ENCODE peak calls at places on chromosomes 13 and 19, in nine cellular contexts. C, F, G, E, Y, S, N, D and R are unnamed samples.

GRCh38 chr13:32530841-32531253 is 7.7 kb downstream of the N4BP2L2 start:
- DNase-seq in C (no peak), F (peak; percentile 22), G (no peak), E (peak; percentile 54), Y (peak; percentile 82), S (no peak), N (no peak), D (no peak), R (no peak)

GRCh38 chr13:72244788-72245187 is 377.8 kb upstream of the DACH1 start:
- DNase-seq in C (no peak), F (no peak), G (no peak), E (no peak), Y (no peak), S (no peak), N (no peak), D (no peak), R (no peak)

GRCh38 chr19:48837081-48837524 is 812 bp upstream of the HSD17B14 start:
- DNase-seq in C (peak; percentile 94), F (peak; percentile 71), G (peak; percentile 94), E (peak; percentile 86), Y (peak; percentile 90), S (peak; percentile 86), N (peak; percentile 31), D (peak; percentile 96), R (peak; percentile 93)

GRCh38 chr13:97231832-97232201 is 9.7 kb downstream of the MBNL2 start:
- DNase-seq in C (no peak), F (no peak), G (no peak), E (no peak), Y (no peak), S (no peak), N (no peak), D (no peak), R (no peak)

GRCh38 chr13:60427285-60427684 is 30.3 kb downstream of the TDRD3 start:
- DNase-seq in C (no peak), F (no peak), G (no peak), E (no peak), Y (no peak), S (no peak), N (no peak), D (no peak), R (no peak)

GRCh38 chr19:6531956-6532243 is 1.1 kb downstream of the TNFSF9 start:
- DNase-seq in C (no peak), F (no peak), G (no peak), E (no peak), Y (no peak), S (no peak), N (no peak), D (no peak), R (no peak)

GRCh38 chr19:29547981-29548380 is 22.2 kb downstream of the VSTM2B start:
- DNase-seq in C (peak; percentile 35), F (no peak), G (no peak), E (no peak), Y (no peak), S (no peak), N (no peak), D (peak; percentile 42), R (no peak)

GRCh38 chr19:49132974-49133609 is 13.7 kb downstream of the PPFIA3 start:
- DNase-seq in C (peak; percentile 72), F (peak; percentile 70), G (no peak), E (no peak), Y (no peak), S (peak; percentile 68), N (no peak), D (no peak), R (peak; percentile 77)

GRCh38 chr19:55086730-55087541 is 11.3 kb downstream of the EPS8L1 start:
- DNase-seq in C (peak; percentile 99), F (peak; percentile 99), G (peak; percentile 95), E (peak; percentile 91), Y (peak; percentile 96), S (peak; percentile 98), N (peak; percentile 70), D (peak; percentile 93), R (peak; percentile 95)

GRCh38 chr13:20408181-20408580 is 117.5 kb downstream of the CRYL1 start:
- DNase-seq in C (no peak), F (no peak), G (no peak), E (no peak), Y (no peak), S (no peak), N (no peak), D (peak; percentile 31), R (no peak)

GRCh38 chr13:20410726-20411125 is 114.9 kb downstream of the CRYL1 start:
- DNase-seq in C (no peak), F (no peak), G (no peak), E (no peak), Y (no peak), S (no peak), N (no peak), D (no peak), R (no peak)

GRCh38 chr13:20405691-20406090 is 120.0 kb downstream of the CRYL1 start:
- DNase-seq in C (peak; percentile 75), F (no peak), G (no peak), E (no peak), Y (no peak), S (no peak), N (no peak), D (peak; percentile 54), R (no peak)

GRCh38 chr13:20404488-20405222 is 121.0 kb downstream of the CRYL1 start:
- DNase-seq in C (no peak), F (no peak), G (no peak), E (no peak), Y (no peak), S (no peak), N (no peak), D (peak; percentile 31), R (no peak)

DNA sequence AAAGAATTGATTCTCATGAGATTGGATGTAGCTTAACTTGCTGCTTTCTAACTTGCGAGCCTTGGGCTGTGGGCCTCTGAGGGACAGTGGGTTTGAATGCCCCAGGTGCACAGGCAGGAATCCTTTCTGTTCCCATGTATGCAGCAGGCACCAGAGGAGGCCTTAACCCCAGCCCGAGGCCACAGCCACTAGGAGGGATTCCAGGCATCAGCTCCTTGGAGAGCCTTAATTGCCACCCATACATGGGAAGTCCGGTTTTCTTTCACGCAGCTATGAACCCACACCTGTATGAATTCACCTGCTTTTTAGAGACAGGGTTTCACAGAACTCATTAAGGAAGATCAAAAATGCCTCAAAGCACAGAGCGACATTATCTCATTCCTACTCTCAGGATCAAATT is 117.9 kb downstream of the CRYL1 start:
- DNase-seq in C (no peak), F (no peak), G (no peak), E (no peak), Y (no peak), S (no peak), N (no peak), D (peak; percentile 15), R (no peak)
- H3K36me3 ChIP-seq in C (no peaks in the 10 kb centered on the region), F (no peaks in the 10 kb centered on the region), G (peaks cover 8% of the 10 kb centered on the region), E (no peaks in the 10 kb centered on the region), Y (no peaks in the 10 kb centered on the region), S (no peaks in the 10 kb centered on the region), N (no peaks in the 10 kb centered on the region), D (peaks cover 19% of the 10 kb centered on the region), R (peaks cover 32% of the 10 kb centered on the region)

DNA sequence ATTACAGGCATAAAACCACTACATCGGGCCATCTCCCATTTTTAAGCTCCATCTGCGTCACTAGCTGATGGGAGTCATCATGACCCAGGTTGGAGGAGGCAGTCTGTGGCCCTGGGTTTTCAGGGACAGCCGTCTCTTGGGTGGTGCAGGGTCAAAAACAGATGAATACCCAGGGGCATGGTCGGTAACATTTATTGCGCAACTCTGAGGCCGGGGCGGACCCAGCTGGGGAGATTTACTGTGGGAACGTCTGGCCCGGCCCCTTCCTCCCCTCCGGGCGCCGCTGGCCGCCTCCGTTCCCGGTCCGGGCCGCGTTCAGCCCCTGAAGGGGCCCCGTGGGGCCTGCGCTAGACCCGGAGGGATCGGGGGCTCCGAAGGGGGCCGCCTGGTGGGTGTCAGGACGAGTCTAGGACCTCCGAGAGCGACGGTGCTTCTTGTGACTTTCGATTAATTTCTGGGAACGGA is 1.3 kb upstream of the RGL3 start:
- DNase-seq in C (peak; percentile 63), F (peak; percentile 51), G (peak; percentile 79), E (no peak), Y (peak; percentile 63), S (peak; percentile 79), N (no peak), D (peak; percentile 81), R (peak; percentile 83)
- H3K27ac ChIP-seq in C (no peak overlapping the region), F (no peak overlapping the region), G (peak overlapping the region; percentile 78), E (no peak overlapping the region), Y (no peak overlapping the region), S (peak overlapping the region; percentile 56), N (no peak overlapping the region), D (peak overlapping the region; percentile 66), R (peak overlapping the region; percentile 76)

GRCh38 chr19:5035817-5036732 is 67.2 kb downstream of the KDM4B start:
- DNase-seq in C (no peak), F (no peak), G (no peak), E (no peak), Y (no peak), S (no peak), N (no peak), D (no peak), R (no peak)

GRCh38 chr19:5036733-5037681 is 68.1 kb downstream of the KDM4B start:
- DNase-seq in C (no peak), F (no peak), G (peak; percentile 53), E (peak; percentile 68), Y (peak; percentile 62), S (no peak), N (no peak), D (no peak), R (peak; percentile 80)

GRCh38 chr19:5038631-5039271 is 69.8 kb downstream of the KDM4B start:
- DNase-seq in C (peak; percentile 62), F (no peak), G (no peak), E (no peak), Y (peak; percentile 34), S (no peak), N (no peak), D (no peak), R (peak; percentile 77)

GRCh38 chr19:5039642-5040543 is 71.0 kb downstream of the KDM4B start:
- DNase-seq in C (no peak), F (no peak), G (no peak), E (no peak), Y (no peak), S (no peak), N (no peak), D (no peak), R (peak; percentile 65)

GRCh38 chr19:5037936-5038335 is 69.0 kb downstream of the KDM4B start:
- DNase-seq in C (no peak), F (no peak), G (no peak), E (no peak), Y (no peak), S (no peak), N (no peak), D (no peak), R (peak; percentile 65)
- H3K36me3 ChIP-seq in C (peaks cover 7% of the 10 kb centered on the region), F (peaks cover 7% of the 10 kb centered on the region), G (peaks cover 45% of the 10 kb centered on the region), E (peaks cover 33% of the 10 kb centered on the region), Y (peaks cover 19% of the 10 kb centered on the region), S (no peaks in the 10 kb centered on the region), N (peaks cover 11% of the 10 kb centered on the region), D (peaks cover 52% of the 10 kb centered on the region), R (peaks cover 19% of the 10 kb centered on the region)

DNA sequence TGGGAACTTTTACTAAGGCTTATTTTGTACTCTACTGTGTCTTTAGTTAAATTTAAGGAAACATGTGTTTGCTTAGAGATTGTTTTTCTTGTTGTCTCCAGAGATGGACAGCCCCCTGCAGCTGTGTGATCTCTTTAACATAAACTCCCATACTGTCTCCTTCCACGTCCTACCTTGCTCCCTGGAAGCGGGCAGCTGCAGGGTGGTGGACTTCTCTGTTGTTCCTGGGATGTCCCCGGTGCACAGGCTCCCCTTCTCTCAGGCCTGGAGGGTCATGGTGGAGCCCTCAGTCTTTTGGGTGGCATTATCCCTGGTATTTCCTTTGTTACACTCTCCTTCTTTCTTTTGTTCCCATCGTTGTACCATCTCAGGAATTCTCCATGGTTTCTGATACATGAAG is 212.1 kb upstream of the SPRY2 start:
- DNase-seq in C (no peak), F (no peak), G (no peak), E (no peak), Y (no peak), S (no peak), N (no peak), D (no peak), R (no peak)
- H3K27ac ChIP-seq in C (no peak overlapping the region), F (no peak overlapping the region), G (no peak overlapping the region), E (no peak overlapping the region), Y (no peak overlapping the region), S (peak overlapping the region; percentile 19), N (no peak overlapping the region), D (no peak overlapping the region), R (no peak overlapping the region)